ENCODE peak calls at places on chromosomes 3 and 15, in six cellular contexts. G, Q, V, B, D and J are unnamed samples.

GRCh38 chr3:165185707-165186327 is 10.4 kb downstream of the SLITRK3 start:
- DNase-seq in V (no peak), Q (no peak), D (peak), B (no peak), G (no peak), J (peak)

GRCh38 chr15:99702895-99703602 is 30.2 kb downstream of the LYSMD4 start:
- DNase-seq in V (no peak), Q (no peak), D (no peak), G (no peak), B (no peak), J (no peak)

GRCh38 chr3:13613343-13614190 is 64.6 kb downstream of the FBLN2 start:
- DNase-seq in G (no peak), Q (no peak), V (no peak), D (no peak), B (no peak), J (no peak)

GRCh38 chr15:81049835-81050234 is 49.1 kb downstream of the TLNRD1 start:
- DNase-seq in Q (peak), G (no peak), V (no peak), D (no peak), B (no peak), J (no peak)

GRCh38 chr15:79003301-79003700 is 58.5 kb upstream of the CTSH start:
- DNase-seq in V (no peak), G (no peak), D (no peak), B (peak), Q (no peak), J (no peak)

GRCh38 chr15:100862162-100862561 is 17.5 kb upstream of the ALDH1A3 start:
- DNase-seq in G (no peak), D (no peak), Q (no peak), B (no peak), V (no peak), J (no peak)

GRCh38 chr15:78968539-78969271 is 23.9 kb upstream of the CTSH start:
- DNase-seq in B (no peak), V (no peak), Q (no peak), G (no peak), D (no peak), J (no peak)

GRCh38 chr3:179555604-179556003 is 7.1 kb upstream of the ACTL6A start:
- DNase-seq in D (no peak), B (no peak), Q (no peak), V (no peak), G (no peak), J (no peak)

GRCh38 chr3:166433060-166433459 is 595.8 kb upstream of the BCHE start:
- DNase-seq in G (no peak), V (no peak), B (no peak), Q (no peak), D (no peak), J (no peak)

GRCh38 chr3:45537596-45537959 is 57.0 kb upstream of the LIMD1 start:
- DNase-seq in B (no peak), G (no peak), V (no peak), D (no peak), Q (no peak), J (no peak)

GRCh38 chr15:43241100-43241499 is 20.3 kb upstream of the EPB42 start:
- DNase-seq in D (no peak), G (no peak), Q (peak), V (no peak), B (no peak), J (no peak)

GRCh38 chr3:181920409-181920808 is 208.7 kb downstream of the SOX2 start:
- DNase-seq in G (no peak), B (no peak), V (no peak), Q (no peak), D (no peak), J (no peak)

GRCh38 chr3:129622418-129622872 is 16.0 kb upstream of the PLXND1 start:
- DNase-seq in V (no peak), D (no peak), G (no peak), B (no peak), Q (no peak), J (no peak)